ENCODE peak calls at places on chromosomes 4 and X, in four cellular contexts. T, U, P and D are unnamed samples.

GRCh38 chrX:154082396-154083133 is 15.0 kb downstream of the MECP2 start:
- DNase-seq in T (no peak), P (peak; percentile 55), U (peak; percentile 35), D (peak; percentile 72)

GRCh38 chr4:53193111-53193510 is 172.8 kb downstream of the SCFD2 start:
- DNase-seq in P (no peak), U (no peak), T (no peak), D (no peak)

GRCh38 chrX:47093248-47093647 is 15.0 kb downstream of the RGN start:
- DNase-seq in U (peak; percentile 38), T (no peak), P (peak; percentile 12), D (peak; percentile 71)

GRCh38 chr4:38154681-38155588 is 194.7 kb downstream of the PTTG2 start:
- DNase-seq in T (no peak), U (peak; percentile 38), P (peak; percentile 54), D (no peak)

GRCh38 chrX:123464709-123465108 is 268.1 kb downstream of the THOC2 start:
- DNase-seq in P (no peak), U (peak; percentile 75), T (no peak), D (no peak)

GRCh38 chrX:57453901-57454300 is 137.9 kb upstream of the ZXDB start:
- DNase-seq in P (peak; percentile 13), T (peak; percentile 16), U (peak; percentile 32), D (peak; percentile 15)

GRCh38 chr4:149765630-149766029 is 50.0 kb downstream of the IQCM start:
- DNase-seq in U (no peak), T (no peak), P (peak; percentile 75), D (peak; percentile 48)

GRCh38 chrX:148811236-148811635 is 310.8 kb downstream of the AFF2 start:
- DNase-seq in P (peak; percentile 14), U (no peak), T (no peak), D (no peak)

GRCh38 chrX:10175317-10175871 is 18.6 kb downstream of the CLCN4 start:
- DNase-seq in P (no peak), T (no peak), U (peak; percentile 54), D (peak; percentile 73)

GRCh38 chr4:155001229-155001628 is 207.2 kb upstream of the NPY2R start:
- DNase-seq in U (no peak), T (no peak), P (no peak), D (no peak)

GRCh38 chrX:28058906-28059305 is 77.7 kb upstream of the DCAF8L1 start:
- DNase-seq in T (no peak), U (no peak), P (no peak), D (no peak)

GRCh38 chr4:182240161-182241130 is 2.8 kb upstream of the TENM3 start:
- DNase-seq in T (no peak), P (no peak), U (no peak), D (peak; percentile 63)

GRCh38 chr4:19381068-19381467 is 870.6 kb upstream of the SLIT2 start:
- DNase-seq in P (peak; percentile 52), U (no peak), T (no peak), D (peak; percentile 59)

GRCh38 chr4:173434226-173434625 is 35.3 kb upstream of the SCRG1 start:
- DNase-seq in P (no peak), T (no peak), U (no peak), D (no peak)

GRCh38 chr4:3025881-3026280 is 48.5 kb downstream of the HTT-AS start:
- DNase-seq in T (no peak), U (no peak), P (no peak), D (no peak)

GRCh38 chr4:128123036-128123435 is 61.9 kb downstream of the LARP1B start:
- DNase-seq in T (no peak), P (peak; percentile 39), U (no peak), D (peak; percentile 5)

GRCh38 chr4:121484633-121485032 is 103.8 kb upstream of the QRFPR start:
- DNase-seq in U (peak; percentile 36), T (peak; percentile 25), P (peak; percentile 50), D (peak; percentile 61)

GRCh38 chr4:185682236-185682635 is 129.8 kb downstream of the SORBS2 start:
- DNase-seq in P (peak; percentile 46), T (no peak), U (no peak), D (peak; percentile 51)

GRCh38 chr4:86892639-86892965 is 380 bp upstream of the C4orf36 start:
- DNase-seq in U (no peak), T (no peak), P (no peak), D (no peak)

GRCh38 chrX:49876750-49877149 is 2.5 kb upstream of the USP27X start:
- DNase-seq in P (peak; percentile 16), U (peak; percentile 56), T (no peak), D (peak; percentile 64)

GRCh38 chr4:184588893-184589292 is 60.4 kb downstream of the CASP3 start:
- DNase-seq in T (no peak), P (no peak), U (no peak), D (no peak)

GRCh38 chrX:93591398-93591797 is 82.0 kb downstream of the NAP1L3 start:
- DNase-seq in U (no peak), T (no peak), P (no peak), D (no peak)

GRCh38 chr4:4994312-4995097 is 24.8 kb downstream of the CYTL1 start:
- DNase-seq in P (no peak), U (no peak), T (no peak), D (no peak)

GRCh38 chr4:115121351-115122043 is 8.1 kb upstream of the NDST4 start:
- DNase-seq in T (no peak), P (no peak), U (no peak), D (no peak)

GRCh38 chr4:111985386-111985890 is 159.8 kb upstream of the FAM241A start:
- DNase-seq in P (no peak), T (no peak), U (no peak), D (no peak)

GRCh38 chr4:106875340-106875739 is 160.8 kb downstream of the DKK2 start:
- DNase-seq in P (no peak), T (no peak), U (no peak), D (no peak)

GRCh38 chr4:124321370-124321769 is 391.2 kb downstream of the ANKRD50 start:
- DNase-seq in T (no peak), U (no peak), P (no peak), D (peak; percentile 38)

GRCh38 chrX:129738466-129739308 is at the start of gene XPNPEP2:
- DNase-seq in U (no peak), P (no peak), T (no peak), D (peak; percentile 70)

DNA sequence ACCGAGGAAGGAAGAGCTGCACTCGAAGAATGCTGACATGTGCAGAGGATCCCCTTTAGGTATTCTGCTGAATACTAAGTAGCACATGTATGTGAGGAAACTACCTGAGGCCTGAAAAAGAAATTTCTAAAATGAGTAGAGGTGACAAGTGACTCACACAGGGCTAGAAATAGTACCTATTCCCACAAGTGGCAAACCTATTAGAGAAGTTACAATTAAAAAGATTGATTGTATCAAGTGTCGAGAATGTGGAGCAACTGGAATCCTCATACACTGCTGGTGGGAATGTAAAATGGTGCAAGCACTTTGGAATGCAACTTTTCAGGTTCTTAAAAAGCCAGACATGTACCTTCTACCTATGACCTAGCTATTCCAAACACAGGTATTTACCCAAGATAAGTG is 47.4 kb downstream of the CCSER1 start:
- DNase-seq in U (no peak), T (no peak), P (peak; percentile 78), D (no peak)
- H3K4me3 ChIP-seq in U (no peak overlapping the region), T (no peak overlapping the region), P (no peak overlapping the region), D (no peak overlapping the region)

GRCh38 chrX:980572-981235 is 231.7 kb downstream of the CRLF2 start:
- DNase-seq in T (no peak), P (no peak), U (no peak), D (no peak)
- H3K9ac ChIP-seq in T (peak overlapping the region; percentile 6), P (no peak overlapping the region), U (no peak overlapping the region), D (no peak overlapping the region)

GRCh38 chr4:15781427-15782095 is 3.4 kb downstream of the CD38 start:
- DNase-seq in P (peak; percentile 35), T (no peak), U (no peak), D (no peak)

GRCh38 chr4:15778191-15778741 is at the start of gene CD38:
- DNase-seq in U (no peak), T (no peak), P (no peak), D (no peak)

GRCh38 chr4:15778742-15779231 is 659 bp downstream of the CD38 start:
- DNase-seq in U (no peak), P (no peak), T (no peak), D (peak; percentile 25)

GRCh38 chr4:15779336-15779735 is 1.2 kb downstream of the CD38 start:
- DNase-seq in P (peak; percentile 62), U (peak; percentile 2), T (peak; percentile 36), D (peak; percentile 69)

GRCh38 chr4:15779789-15780188 is 1.7 kb downstream of the CD38 start:
- DNase-seq in P (peak; percentile 6), U (no peak), T (no peak), D (no peak)
- H3K4me1 ChIP-seq in P (peaks cover 15% of the 10 kb centered on the region), U (peaks cover 8% of the 10 kb centered on the region), T (peaks cover 2% of the 10 kb centered on the region), D (peaks cover 11% of the 10 kb centered on the region)

GRCh38 chr4:39933689-39934590 is 43.8 kb downstream of the PDS5A start:
- DNase-seq in U (no peak), T (no peak), P (no peak), D (peak; percentile 51)
- H3K4me3 ChIP-seq in U (no peak overlapping the region), T (no peak overlapping the region), P (no peak overlapping the region), D (peak overlapping the region; percentile 51)